ENCODE peak calls at places on chromosomes 11 and 22, in six cellular contexts. D is naive B cell; Q is EH; K is AG08395; J is progenitor cell of endocrine pancreas; W is effector memory CD4-positive, alpha-beta T cell. M is an unnamed sample.
A peak's percentile ranks its signal among the peaks of the same experiment; 100 is the strongest.

GRCh38 chr11:75280770-75281468 is 40.3 kb downstream of the TPBGL start:
- DNase-seq in K (no peak), W (no peak), J (no peak), D (no peak), Q (no peak), M (no peak)

GRCh38 chr11:17730608-17731462 is 3.7 kb upstream of the KCNC1 start:
- DNase-seq in W (no peak), Q (peak; percentile 68), K (peak; percentile 93), D (peak; percentile 32), J (peak; percentile 78), M (peak; percentile 64)

GRCh38 chr22:41571786-41572185 is 11.0 kb downstream of the CSDC2 start:
- DNase-seq in D (no peak), K (no peak), W (no peak), J (no peak), Q (no peak), M (no peak)

GRCh38 chr22:37544955-37545702 is 15.2 kb upstream of the CDC42EP1 start:
- DNase-seq in Q (peak; percentile 79), D (peak; percentile 34), W (peak; percentile 14), J (peak; percentile 56), K (peak; percentile 70), M (peak; percentile 63)

GRCh38 chr11:32870676-32871075 is 21.9 kb upstream of the QSER1 start:
- DNase-seq in K (no peak), J (no peak), D (no peak), W (no peak), Q (no peak), M (no peak)

GRCh38 chr11:65118097-65118837 is 766 bp upstream of the ZNHIT2 start:
- DNase-seq in Q (no peak), K (no peak), W (no peak), D (no peak), J (no peak), M (no peak)

GRCh38 chr11:121575250-121575962 is 122.6 kb upstream of the SORL1-AS1 start:
- DNase-seq in J (no peak), K (no peak), D (no peak), W (no peak), Q (peak; percentile 41), M (no peak)

GRCh38 chr22:17920145-17920605 is 104.2 kb downstream of the MICAL3 start:
- DNase-seq in K (no peak), J (no peak), D (peak; percentile 20), W (no peak), Q (peak; percentile 35), M (no peak)

GRCh38 chr22:47626428-47627390 is 864.3 kb downstream of the TBC1D22A start:
- DNase-seq in K (no peak), J (no peak), Q (no peak), W (no peak), D (no peak), M (no peak)